ENCODE peak calls at places on chromosomes 13 and 19, in nine cellular contexts. Y is heart left ventricle; E is activated CD4-positive, alpha-beta T cell treated with anti-CD3 and anti-CD28 coated beads, Interleukin-2, amount 50 U/mL, for 48 hours; S is iPS DF 6.9; O is fibroblast of villous mesenchyme; W is Daoy; H is CD4-positive, alpha-beta memory T cell; I is NCI-H748 treated with DMSO at 0.1 percent for 48 hours; T is T-helper 2 cell. B is an unnamed sample.

GRCh38 chr13:108213946-108214345 is 1.4 kb downstream of the LIG4 start:
- DNase-seq in Y (no peak), E (no peak), S (no peak), O (no peak), W (no peak), H (no peak), I (peak; percentile 26), T (no peak), B (no peak)

GRCh38 chr13:64718116-64718515 is 2512.0 kb downstream of the PCDH9 start:
- DNase-seq in Y (no peak), E (no peak), S (no peak), O (no peak), W (no peak), H (no peak), I (no peak), T (no peak), B (no peak)

GRCh38 chr13:39263033-39263432 is 224.8 kb downstream of the NHLRC3 start:
- DNase-seq in Y (peak; percentile 41), E (peak; percentile 67), S (peak; percentile 25), O (peak; percentile 27), W (peak; percentile 18), H (peak; percentile 15), I (peak; percentile 85), T (no peak), B (no peak)

GRCh38 chr19:5434970-5435641 is 20.1 kb upstream of the ZNRF4 start:
- DNase-seq in Y (no peak), E (peak; percentile 63), S (no peak), O (no peak), W (peak; percentile 95), H (no peak), I (no peak), T (no peak), B (no peak)

GRCh38 chr19:11382898-11383705 is 1.0 kb downstream of the EPOR start:
- DNase-seq in Y (peak; percentile 59), E (peak; percentile 63), S (no peak), O (peak; percentile 42), W (peak; percentile 69), H (no peak), I (no peak), T (peak; percentile 20), B (peak; percentile 42)

GRCh38 chr19:38162094-38162493 is 61.9 kb downstream of the DPF1 start:
- DNase-seq in Y (no peak), E (no peak), S (no peak), O (no peak), W (no peak), H (no peak), I (no peak), T (no peak), B (no peak)

GRCh38 chr19:45477713-45478453 is 10.1 kb downstream of the FOSB start:
- DNase-seq in Y (no peak), E (peak; percentile 45), S (no peak), O (no peak), W (peak; percentile 55), H (no peak), I (peak; percentile 86), T (peak; percentile 33), B (no peak)

GRCh38 chr19:4337906-4338440 is 654 bp downstream of the STAP2 start:
- DNase-seq in Y (no peak), E (no peak), S (no peak), O (peak; percentile 12), W (no peak), H (no peak), I (no peak), T (no peak), B (no peak)

GRCh38 chr19:51333836-51334460 is 8.0 kb downstream of the VSIG10L start:
- DNase-seq in Y (no peak), E (no peak), S (no peak), O (no peak), W (peak; percentile 42), H (no peak), I (no peak), T (no peak), B (no peak)

GRCh38 chr13:90623318-90624011 is 724.0 kb upstream of the MIR17HG start:
- DNase-seq in Y (no peak), E (no peak), S (no peak), O (no peak), W (no peak), H (no peak), I (no peak), T (no peak), B (no peak)

GRCh38 chr19:34306213-34306661 is 51.9 kb downstream of the GARRE1 start:
- DNase-seq in Y (no peak), E (no peak), S (no peak), O (no peak), W (no peak), H (no peak), I (no peak), T (no peak), B (no peak)

GRCh38 chr13:93723316-93723715 is 496.7 kb downstream of the GPC6 start:
- DNase-seq in Y (no peak), E (no peak), S (no peak), O (peak; percentile 49), W (no peak), H (no peak), I (no peak), T (no peak), B (no peak)

GRCh38 chr13:72403396-72404010 is 323.9 kb downstream of the MZT1 start:
- DNase-seq in Y (no peak), E (no peak), S (no peak), O (no peak), W (no peak), H (no peak), I (no peak), T (no peak), B (no peak)

GRCh38 chr13:50617134-50617721 is 226.3 kb downstream of the DLEU7 start:
- DNase-seq in Y (no peak), E (no peak), S (no peak), O (peak; percentile 92), W (peak; percentile 82), H (no peak), I (no peak), T (no peak), B (no peak)

GRCh38 chr13:113907637-113908617 is 44.1 kb upstream of the GAS6 start:
- DNase-seq in Y (no peak), E (no peak), S (no peak), O (peak; percentile 87), W (peak; percentile 65), H (no peak), I (no peak), T (no peak), B (no peak)

GRCh38 chr13:91277013-91277676 is 70.3 kb upstream of the MIR17HG start:
- DNase-seq in Y (no peak), E (no peak), S (no peak), O (no peak), W (no peak), H (no peak), I (no peak), T (no peak), B (no peak)

GRCh38 chr19:45234089-45234869 is 10.9 kb downstream of the EXOC3L2 start:
- DNase-seq in Y (no peak), E (no peak), S (no peak), O (no peak), W (peak; percentile 31), H (no peak), I (no peak), T (no peak), B (no peak)

GRCh38 chr13:45367358-45367757 is 26.4 kb upstream of the TPT1 start:
- DNase-seq in Y (no peak), E (peak; percentile 93), S (peak; percentile 20), O (peak; percentile 65), W (peak; percentile 93), H (peak; percentile 93), I (peak; percentile 20), T (peak; percentile 85), B (peak; percentile 63)

GRCh38 chr13:98978280-98978679 is 416 bp upstream of the DOCK9 start:
- DNase-seq in Y (no peak), E (no peak), S (no peak), O (peak; percentile 74), W (peak; percentile 85), H (no peak), I (no peak), T (no peak), B (no peak)

GRCh38 chr19:3283246-3283751 is 58.8 kb downstream of the CELF5 start:
- DNase-seq in Y (no peak), E (no peak), S (no peak), O (no peak), W (no peak), H (no peak), I (no peak), T (no peak), B (no peak)

GRCh38 chr13:106555631-106556328 is 12.2 kb downstream of the ARGLU1 start:
- DNase-seq in Y (no peak), E (no peak), S (no peak), O (no peak), W (no peak), H (no peak), I (no peak), T (no peak), B (no peak)

GRCh38 chr19:51783373-51783772 is 11.6 kb upstream of the FPR3 start:
- DNase-seq in Y (no peak), E (peak; percentile 13), S (no peak), O (peak; percentile 36), W (peak; percentile 51), H (no peak), I (no peak), T (no peak), B (no peak)

GRCh38 chr13:95343944-95344343 is 42.7 kb upstream of the ABCC4 start:
- DNase-seq in Y (peak; percentile 20), E (no peak), S (no peak), O (no peak), W (no peak), H (no peak), I (no peak), T (no peak), B (no peak)

GRCh38 chr13:110443633-110444225 is 117.8 kb downstream of the RAB20 start:
- DNase-seq in Y (no peak), E (no peak), S (no peak), O (peak; percentile 31), W (no peak), H (no peak), I (no peak), T (no peak), B (no peak)

GRCh38 chr19:16801599-16801998 is 27.6 kb upstream of the SIN3B start:
- DNase-seq in Y (no peak), E (no peak), S (no peak), O (peak; percentile 42), W (peak; percentile 87), H (no peak), I (no peak), T (no peak), B (no peak)

GRCh38 chr19:43934055-43934984 is 762 bp downstream of the ZNF45 start:
- DNase-seq in Y (no peak), E (no peak), S (no peak), O (peak; percentile 11), W (peak; percentile 19), H (no peak), I (no peak), T (no peak), B (no peak)

GRCh38 chr19:11814707-11815050 is 606 bp downstream of the ZNF440 start:
- DNase-seq in Y (no peak), E (no peak), S (no peak), O (peak; percentile 53), W (peak; percentile 20), H (no peak), I (no peak), T (no peak), B (no peak)

B was measured in immature natural killer cell.